ENCODE peak calls at places on chromosome X, in six cellular contexts. O is IMR-90, V is neuronal stem cell, U is H9, B is H1, X is trophoblast cell. K is an unnamed sample.

GRCh38 chrX:106862972-106863688 is 40.0 kb downstream of the RIPPLY1 start:
- DNase-seq in V (peak), X (peak), B (peak), O (peak), U (peak), K (no peak)

GRCh38 chrX:2502668-2503519 is 2.1 kb upstream of the DHRSX start:
- DNase-seq in U (no peak), X (peak), B (no peak), O (peak), V (no peak), K (peak)

GRCh38 chrX:56729152-56729557 is at the start of gene NBDY:
- DNase-seq in U (peak), V (no peak), O (peak), B (no peak), X (peak), K (peak)

GRCh38 chrX:69196666-69197065 is 31.4 kb upstream of the PJA1 start:
- DNase-seq in B (no peak), O (no peak), V (no peak), X (no peak), U (no peak), K (no peak)

GRCh38 chrX:109873983-109874382 is 128.9 kb upstream of the TMEM164 start:
- DNase-seq in U (no peak), B (no peak), X (no peak), V (no peak), O (no peak), K (no peak)

GRCh38 chrX:110212299-110212698 is 105.6 kb downstream of the AMMECR1 start:
- DNase-seq in V (no peak), U (no peak), X (no peak), O (peak), B (no peak), K (peak)

GRCh38 chrX:45400380-45400779 is 199.7 kb upstream of the DIPK2B start:
- DNase-seq in B (no peak), V (no peak), O (peak), X (no peak), U (no peak), K (peak)

GRCh38 chrX:3697701-3698279 is 15.7 kb downstream of the PRKX start:
- DNase-seq in V (peak), O (peak), U (no peak), B (no peak), X (no peak), K (peak)

GRCh38 chrX:79325263-79325958 is 41.7 kb downstream of the ITM2A start:
- DNase-seq in B (no peak), O (no peak), X (no peak), U (peak), V (no peak), K (no peak)

GRCh38 chrX:16466640-16467432 is 183.1 kb upstream of the S100G start:
- DNase-seq in B (no peak), X (peak), O (peak), V (no peak), U (no peak), K (peak)

GRCh38 chrX:47226531-47227333 is 6.1 kb upstream of the USP11 start:
- DNase-seq in X (no peak), O (no peak), V (no peak), U (no peak), B (no peak), K (no peak)

GRCh38 chrX:22698151-22698550 is 301.6 kb upstream of the DDX53 start:
- DNase-seq in O (no peak), V (no peak), U (no peak), B (no peak), X (no peak), K (no peak)

DNA sequence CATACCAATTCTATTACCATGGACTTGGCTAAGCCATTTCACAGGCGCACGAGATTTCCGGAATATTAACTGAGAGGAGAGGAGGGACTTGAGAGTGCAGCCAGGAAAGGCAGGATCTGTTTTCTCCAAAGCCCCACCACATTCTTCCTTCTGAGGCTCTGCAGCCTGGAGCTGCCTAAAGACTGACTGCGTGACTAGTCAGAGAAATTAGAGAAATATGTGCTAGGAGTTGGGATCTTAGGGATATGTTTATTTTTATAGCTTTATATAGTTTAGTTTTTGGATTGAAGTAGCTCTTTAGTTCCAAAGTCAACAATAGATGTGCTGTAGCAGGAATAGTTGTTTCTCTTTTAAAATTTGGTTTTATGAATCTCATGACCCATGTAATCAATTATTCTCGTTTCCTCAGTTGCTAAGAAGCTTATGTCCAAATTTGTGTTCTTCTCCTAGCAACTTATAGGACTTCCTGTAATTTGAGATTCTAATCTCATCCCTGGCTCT is 300.1 kb upstream of the DDX53 start:
- DNase-seq in B (no peak), V (no peak), U (no peak), O (peak), X (no peak), K (peak)
- H2AFZ ChIP-seq in B (no peak), V (no peak), U (no peak), O (no peak), X (no peak), K (no peak)

GRCh38 chrX:55160685-55161552 is 59.2 kb upstream of the PAGE5 start:
- DNase-seq in X (peak), U (peak), V (peak), O (peak), B (peak), K (peak)
- H3K9ac ChIP-seq in X (peak), U (peak), V (peak), O (peak), B (peak), K (peak)

GRCh38 chrX:22136711-22137110 is 104.6 kb downstream of the PHEX start:
- DNase-seq in B (no peak), X (no peak), V (no peak), U (no peak), O (peak), K (peak)
- H2BK5ac ChIP-seq in B (peak), X (no peak), V (no peak), U (no peak), O (no peak), K (no peak)

GRCh38 chrX:31337332-31337731 is 265.5 kb upstream of the FTHL17 start:
- DNase-seq in O (no peak), U (no peak), V (no peak), B (no peak), X (no peak), K (no peak)
- H2AFZ ChIP-seq in O (no peak), U (no peak), V (no peak), B (no peak), X (no peak), K (no peak)

DNA sequence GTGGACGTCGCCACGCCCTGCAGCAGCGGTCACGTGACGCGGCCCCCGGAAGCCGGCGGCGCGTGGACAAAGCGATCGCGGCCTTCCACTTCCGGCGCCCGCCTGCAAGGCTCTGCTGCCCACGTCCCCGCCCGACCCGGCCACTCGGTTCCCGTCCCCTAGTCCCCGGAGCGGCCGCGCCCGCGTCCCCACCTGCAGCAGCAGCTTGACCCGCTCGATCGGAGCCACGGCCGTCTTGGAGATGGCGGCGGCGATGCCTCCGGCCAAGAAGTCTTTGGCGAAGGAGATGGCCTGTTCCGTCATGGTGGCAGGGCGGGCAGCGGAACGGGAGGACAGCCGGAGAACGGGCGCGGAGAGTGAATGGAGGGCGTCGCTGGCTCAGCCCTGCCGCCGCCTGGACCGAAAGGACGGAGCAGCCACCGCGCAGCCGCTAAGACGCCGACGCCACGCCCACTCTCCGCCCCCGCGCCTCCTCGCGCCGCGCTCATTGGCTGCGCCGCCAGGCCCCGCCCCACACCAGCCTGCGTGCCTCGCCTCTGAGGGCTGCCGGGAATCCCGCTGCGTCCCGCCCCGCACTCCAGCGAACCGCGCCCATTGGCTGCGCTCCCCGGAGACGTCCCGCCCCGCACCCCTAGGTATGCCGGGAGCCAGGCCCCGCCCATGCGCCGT is at the start of gene SLC25A6:
- DNase-seq in U (peak), V (peak), B (peak), X (peak), O (peak), K (peak)
- H3K9ac ChIP-seq in U (peak), V (peak), B (peak), X (peak), O (peak), K (peak)

DNA sequence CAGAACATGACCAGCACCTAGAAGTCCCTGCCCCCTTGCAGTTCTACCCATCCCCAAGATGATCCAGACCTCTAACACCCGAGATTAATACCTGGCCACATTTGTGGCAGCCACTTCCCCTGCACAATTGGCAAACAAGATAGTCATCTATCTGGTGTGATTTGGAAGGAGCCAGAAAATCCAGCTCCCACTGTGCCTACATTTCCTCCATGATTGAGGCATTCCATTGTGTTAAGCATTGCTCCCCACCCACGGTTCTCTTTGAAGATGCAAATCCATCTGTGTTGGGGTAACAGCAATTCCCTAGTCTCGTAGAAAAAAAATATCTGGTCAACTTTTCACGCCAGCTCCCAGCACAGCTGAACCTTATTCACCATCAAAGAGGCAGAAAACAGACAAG is 405.0 kb downstream of the BCOR start:
- DNase-seq in U (no peak), X (no peak), V (no peak), B (no peak), O (no peak), K (no peak)
- H2BK5ac ChIP-seq in U (no peak), X (no peak), V (no peak), B (no peak), O (no peak), K (no peak)

DNA sequence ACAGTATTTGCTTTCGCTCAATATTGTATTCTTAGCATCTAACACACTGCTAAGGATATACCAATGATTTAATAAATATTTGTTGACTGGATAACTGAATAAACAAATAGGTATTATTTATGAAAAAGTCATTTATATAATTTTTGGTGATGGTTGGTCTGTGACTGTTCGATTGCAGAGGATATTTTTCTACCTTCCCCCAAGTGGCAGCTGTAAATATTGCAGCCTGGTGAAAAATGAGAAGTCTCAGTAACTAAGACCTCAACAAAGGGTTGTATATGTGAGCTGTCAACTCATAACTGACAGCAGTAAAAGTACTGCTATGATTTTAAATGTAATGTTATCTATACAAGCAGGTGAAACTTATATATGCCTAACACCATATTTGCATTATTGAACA is 36.0 kb downstream of the HTR2C start:
- DNase-seq in O (no peak), V (no peak), U (no peak), X (no peak), B (no peak), K (peak)
- H2AFZ ChIP-seq in O (no peak), V (no peak), U (no peak), X (no peak), B (no peak), K (no peak)

GRCh38 chrX:115622534-115622933 is 61.6 kb downstream of the PLS3 start:
- DNase-seq in O (no peak), U (no peak), V (no peak), B (no peak), X (no peak), K (no peak)

GRCh38 chrX:115616943-115617563 is 56.1 kb downstream of the PLS3 start:
- DNase-seq in X (no peak), O (peak), V (no peak), U (no peak), B (peak), K (peak)
- H3K9ac ChIP-seq in X (no peak), O (no peak), V (no peak), U (no peak), B (no peak), K (peak)

GRCh38 chrX:133415276-133416105 is at the start of gene GPC4:
- DNase-seq in O (no peak), U (peak), X (peak), B (no peak), V (peak), K (peak)
- H2BK5ac ChIP-seq in O (no peak), U (no peak), X (peak), B (peak), V (peak), K (no peak)

DNA sequence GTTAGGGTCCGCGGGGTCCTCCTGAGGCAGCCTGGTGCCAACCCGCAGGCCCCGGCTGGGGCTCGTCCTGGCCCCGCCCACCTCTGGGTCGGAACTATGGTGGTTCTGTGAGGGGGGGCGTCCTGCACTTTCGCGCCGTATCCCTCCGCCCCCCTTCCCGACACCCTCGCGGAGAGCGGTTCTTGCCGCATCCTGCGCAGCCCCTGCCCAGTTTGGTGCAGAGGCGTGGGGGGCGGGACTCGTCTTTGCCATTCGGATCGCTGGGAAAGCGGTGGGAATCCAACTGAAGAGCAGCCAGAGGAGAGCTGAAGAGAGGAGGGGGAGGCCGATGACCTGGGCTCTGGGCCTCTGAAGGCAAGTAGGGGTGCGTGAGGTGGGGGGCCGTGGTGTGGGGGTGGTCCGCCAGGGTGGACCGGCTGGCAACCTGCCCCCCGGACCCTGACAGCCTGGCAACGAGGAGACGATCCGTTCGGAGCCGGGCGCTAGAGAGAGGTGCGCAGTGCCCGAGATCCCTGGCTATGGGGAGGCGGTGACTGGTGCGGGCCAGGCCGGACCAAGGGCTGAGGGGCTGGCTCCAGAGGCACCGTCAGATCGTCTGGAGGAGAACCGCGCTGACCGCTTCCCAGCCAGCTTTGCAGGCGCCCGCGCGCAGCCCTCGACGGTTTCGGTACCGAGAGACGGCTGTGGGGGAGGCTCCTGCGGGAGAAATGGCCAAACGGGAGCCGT is at the start of gene GPRASP1:
- DNase-seq in B (no peak), O (peak), V (peak), X (no peak), U (peak), K (peak)
- H2AFZ ChIP-seq in B (no peak), O (peak), V (no peak), X (peak), U (no peak), K (peak)

K was measured in mesenchymal stem cell.